ENCODE peak calls at places on chromosomes 1 and 21, in seven cellular contexts. V, W, J, K, Y, X and H are unnamed samples.
A peak's percentile ranks its signal among the peaks of the same experiment; 100 is the strongest.

GRCh38 chr1:33256701-33257387 is 552 bp downstream of the ZNF362 start:
- DNase-seq in X (peak; percentile 80), V (peak; percentile 77), Y (peak; percentile 86), K (peak; percentile 89), W (peak; percentile 78), J (peak; percentile 76), H (peak; percentile 50)

GRCh38 chr1:235643837-235644692 is 5.5 kb downstream of the GNG4 start:
- DNase-seq in W (no peak), Y (no peak), J (no peak), X (no peak), K (no peak), V (no peak), H (no peak)

GRCh38 chr1:84143796-84144565 is at the start of gene PRKACB:
- DNase-seq in J (no peak), W (no peak), K (no peak), X (no peak), V (no peak), Y (no peak), H (no peak)

GRCh38 chr1:15739745-15740144 is 2.6 kb upstream of the TMEM82 start:
- DNase-seq in Y (no peak), X (no peak), J (no peak), W (no peak), K (no peak), V (no peak), H (no peak)

GRCh38 chr1:192589813-192590212 is 14.2 kb downstream of the RGS1 start:
- DNase-seq in J (no peak), W (no peak), Y (no peak), K (no peak), X (no peak), V (no peak), H (no peak)

GRCh38 chr1:18955116-18955441 is 1.4 kb downstream of the IFFO2 start:
- DNase-seq in Y (no peak), V (no peak), X (no peak), K (no peak), W (no peak), J (no peak), H (no peak)

GRCh38 chr1:159429074-159429861 is 2.7 kb upstream of the OR10J4 start:
- DNase-seq in J (no peak), V (no peak), Y (no peak), K (no peak), W (no peak), X (no peak), H (no peak)

GRCh38 chr21:16085436-16085835 is 355.7 kb downstream of the USP25 start:
- DNase-seq in K (no peak), V (no peak), Y (no peak), J (no peak), X (no peak), W (no peak), H (no peak)

GRCh38 chr1:119737040-119737682 is 25.4 kb downstream of the PHGDH start:
- DNase-seq in Y (no peak), V (no peak), X (peak; percentile 48), J (peak; percentile 39), K (no peak), W (peak; percentile 93), H (peak; percentile 42)

GRCh38 chr1:99558539-99558938 is 87.4 kb upstream of the PALMD start:
- DNase-seq in W (no peak), J (no peak), K (no peak), X (no peak), Y (no peak), V (no peak), H (no peak)

GRCh38 chr1:57118948-57119637 is 153.3 kb upstream of the C8B start:
- DNase-seq in X (no peak), Y (no peak), K (no peak), V (no peak), W (no peak), J (no peak), H (no peak)

GRCh38 chr1:83900530-83900929 is 98.4 kb downstream of the TTLL7 start:
- DNase-seq in Y (no peak), W (no peak), X (no peak), J (no peak), K (no peak), V (no peak), H (no peak)

GRCh38 chr1:170604889-170605288 is 59.0 kb upstream of the PRRX1 start:
- DNase-seq in V (no peak), W (no peak), K (no peak), J (no peak), X (no peak), Y (no peak), H (no peak)

GRCh38 chr1:234869182-234870019 is 259.2 kb downstream of the TOMM20 start:
- DNase-seq in K (no peak), W (no peak), V (no peak), X (no peak), J (no peak), Y (no peak), H (no peak)

GRCh38 chr21:36606983-36607325 is 92.0 kb upstream of the SIM2 start:
- DNase-seq in K (no peak), J (no peak), X (no peak), W (no peak), V (no peak), Y (no peak), H (no peak)

DNA sequence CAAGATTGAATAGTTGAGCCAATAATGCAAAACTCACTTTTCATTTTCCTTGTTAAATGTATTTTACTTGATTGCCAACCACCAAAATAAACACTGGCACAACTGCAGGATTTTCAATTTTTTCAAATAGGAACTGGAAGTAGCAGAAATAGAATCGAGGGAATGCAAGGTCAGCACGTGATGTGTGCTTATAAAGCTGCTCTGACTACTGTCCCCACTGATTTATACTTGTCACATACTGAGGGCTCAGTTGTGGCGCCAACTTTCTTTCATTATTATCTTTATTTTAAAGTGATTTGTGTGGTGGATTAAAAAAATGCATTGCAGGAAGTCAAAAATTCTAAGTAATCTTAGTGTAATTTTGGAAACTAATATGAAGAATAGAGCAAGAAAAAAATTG is 404.2 kb upstream of the ADAMTS5 start:
- DNase-seq in K (no peak), J (no peak), Y (no peak), W (no peak), V (no peak), X (no peak), H (no peak)
- TF ChIP-seq CTCF in K (no peak), J (no peak), Y (no peak), W (no peak), V (no peak), X (no peak), H (no peak)

GRCh38 chr1:203592156-203592555 is 34.5 kb upstream of the ATP2B4 start:
- DNase-seq in V (no peak), X (no peak), J (no peak), K (peak; percentile 57), W (peak; percentile 27), Y (no peak), H (no peak)

GRCh38 chr1:203591626-203592025 is 35.0 kb upstream of the ATP2B4 start:
- DNase-seq in V (no peak), J (no peak), W (no peak), X (no peak), K (no peak), Y (no peak), H (no peak)

GRCh38 chr1:203592728-203593127 is 33.9 kb upstream of the ATP2B4 start:
- DNase-seq in W (peak; percentile 24), K (no peak), X (no peak), Y (no peak), V (no peak), J (no peak), H (no peak)

GRCh38 chr1:203593143-203593542 is 33.5 kb upstream of the ATP2B4 start:
- DNase-seq in J (no peak), Y (no peak), X (no peak), V (no peak), W (no peak), K (no peak), H (no peak)

DNA sequence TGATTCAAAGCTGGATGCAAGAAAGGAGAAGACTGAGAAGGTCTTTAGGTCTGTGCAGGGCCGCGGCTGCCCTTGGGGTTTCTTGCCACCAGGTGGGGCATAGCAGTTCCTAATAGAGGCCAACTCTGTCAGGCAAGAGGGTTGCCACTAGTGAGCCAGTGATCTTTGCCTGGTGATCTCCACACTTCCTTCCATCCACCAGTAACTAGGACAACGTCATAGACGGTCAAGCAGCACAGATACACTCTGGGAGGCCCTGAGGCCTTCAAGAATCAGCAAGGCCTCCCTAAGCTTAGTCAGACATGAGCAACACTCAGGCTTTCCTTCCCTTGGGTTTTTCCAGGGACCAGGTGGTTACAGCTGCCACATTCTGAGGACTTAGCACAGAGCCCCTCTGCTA is 32.9 kb upstream of the ATP2B4 start:
- DNase-seq in J (peak; percentile 56), K (no peak), V (no peak), W (peak; percentile 23), Y (no peak), X (peak; percentile 73), H (peak; percentile 39)
- TF ChIP-seq CTCF in J (peak; percentile 36), K (peak; percentile 30), V (no peak), W (peak; percentile 34), Y (peak; percentile 38), X (peak; percentile 22), H (no peak)

GRCh38 chr1:245124644-245125043 is 30.1 kb upstream of the KIF26B start:
- DNase-seq in V (no peak), W (no peak), X (no peak), K (no peak), J (no peak), Y (peak; percentile 29), H (no peak)
- TF ChIP-seq CTCF in V (no peak), W (no peak), X (no peak), K (no peak), J (no peak), Y (no peak), H (no peak)

GRCh38 chr1:204477036-204477740 is 17.4 kb downstream of the PIK3C2B start:
- DNase-seq in V (no peak), W (no peak), J (peak; percentile 55), K (no peak), X (no peak), Y (no peak), H (no peak)

GRCh38 chr1:204479387-204480136 is 15.0 kb downstream of the PIK3C2B start:
- DNase-seq in V (no peak), J (peak; percentile 74), Y (no peak), K (no peak), X (peak; percentile 59), W (peak; percentile 47), H (peak; percentile 60)

GRCh38 chr1:204476563-204476962 is 18.0 kb downstream of the PIK3C2B start:
- DNase-seq in K (no peak), Y (no peak), X (no peak), W (no peak), J (no peak), V (no peak), H (no peak)

GRCh38 chr1:204478921-204479320 is 15.7 kb downstream of the PIK3C2B start:
- DNase-seq in V (no peak), J (no peak), W (no peak), Y (no peak), K (no peak), X (no peak), H (no peak)

DNA sequence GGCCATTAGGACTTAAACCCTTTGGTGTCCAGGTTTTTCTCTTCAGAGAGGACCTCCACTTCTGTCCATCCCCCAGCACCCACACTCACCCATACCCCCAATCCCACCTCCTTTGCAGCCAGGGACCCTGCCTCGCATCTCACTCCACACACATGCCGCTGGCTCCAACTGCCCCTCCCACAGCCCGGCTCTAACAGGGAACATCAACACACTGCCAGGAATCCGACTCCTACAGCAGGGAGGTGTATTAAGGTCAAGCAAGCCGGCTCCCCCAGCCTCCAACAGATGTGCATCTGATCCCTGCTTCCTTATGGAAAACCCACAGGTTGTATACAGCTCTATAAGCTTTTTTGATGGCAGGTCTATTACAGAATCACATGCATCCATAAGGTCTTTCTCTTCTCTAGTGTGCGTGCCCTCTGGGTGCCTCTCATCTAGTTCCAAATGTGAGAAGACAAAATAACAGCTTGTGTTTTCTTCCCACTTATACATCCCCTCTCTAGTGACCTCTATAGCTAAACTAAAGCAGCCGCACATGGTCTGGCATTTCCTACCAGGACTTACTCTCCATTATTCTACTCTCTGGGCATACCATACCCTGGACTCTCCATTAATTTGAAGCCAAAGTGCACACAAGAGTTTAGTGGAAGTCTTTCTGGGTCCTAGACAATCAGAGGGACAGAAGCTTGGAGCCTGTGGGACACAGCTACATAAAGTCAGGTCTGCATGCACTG is 16.3 kb downstream of the PIK3C2B start:
- DNase-seq in Y (no peak), X (no peak), J (no peak), W (no peak), K (no peak), V (no peak), H (no peak)
- TF ChIP-seq CTCF in Y (no peak), X (no peak), J (no peak), W (no peak), K (no peak), V (no peak), H (no peak)